ENCODE peak calls at places on chromosomes 1 and 21, in four cellular contexts. Q is Caki2, E is RWPE1, O is adipocyte. U is an unnamed sample.

GRCh38 chr1:7954683-7955082 is 6.8 kb upstream of the PARK7 start:
- DNase-seq in Q (no peak), E (no peak), O (no peak), U (no peak)

GRCh38 chr21:41965045-41965444 is 11.2 kb upstream of the C2CD2 start:
- DNase-seq in Q (no peak), E (no peak), O (no peak), U (no peak)

GRCh38 chr1:196207624-196208204 is 400.5 kb downstream of the KCNT2 start:
- DNase-seq in Q (no peak), E (no peak), O (peak; percentile 35), U (no peak)

GRCh38 chr1:237303929-237304328 is 261.9 kb downstream of the RYR2 start:
- DNase-seq in Q (no peak), E (no peak), O (no peak), U (no peak)

GRCh38 chr1:214321686-214322453 is 40.9 kb downstream of the SMYD2 start:
- DNase-seq in Q (peak; percentile 78), E (no peak), O (no peak), U (no peak)

GRCh38 chr1:45864124-45864721 is 60.8 kb downstream of the MAST2 start:
- DNase-seq in Q (no peak), E (no peak), O (no peak), U (peak; percentile 37)

GRCh38 chr1:12088607-12089006 is 25.5 kb downstream of the TNFRSF8 start:
- DNase-seq in Q (no peak), E (no peak), O (no peak), U (no peak)

GRCh38 chr1:32063261-32063681 is 9.5 kb upstream of the TMEM39B start:
- DNase-seq in Q (peak; percentile 55), E (peak; percentile 55), O (peak; percentile 85), U (peak; percentile 75)

GRCh38 chr1:172391972-172392371 is 28.5 kb upstream of the C1orf105 start:
- DNase-seq in Q (no peak), E (no peak), O (no peak), U (no peak)

GRCh38 chr21:41367598-41368360 is 6.0 kb downstream of the MX2 start:
- DNase-seq in Q (no peak), E (no peak), O (no peak), U (no peak)

GRCh38 chr1:247528812-247529474 is 7.3 kb downstream of the OR2C3 start:
- DNase-seq in Q (no peak), E (peak; percentile 65), O (no peak), U (no peak)

GRCh38 chr1:51214615-51215131 is 21.4 kb upstream of the RNF11 start:
- DNase-seq in Q (no peak), E (no peak), O (peak; percentile 89), U (peak; percentile 61)

GRCh38 chr1:37476460-37477197 is 2.2 kb downstream of the ZC3H12A start:
- DNase-seq in Q (peak; percentile 82), E (peak; percentile 93), O (peak; percentile 88), U (peak; percentile 93)

U was measured in ELR.